ENCODE peak calls at places on chromosome 9, in seven cellular contexts. U, D, Z, P, E, I and O are unnamed samples.

GRCh38 chr9:92481029-92481633 is 1.2 kb downstream of the ASPN start:
- DNase-seq in I (no peak), P (no peak), U (no peak), Z (peak; percentile 22), D (no peak), E (no peak), O (no peak)

GRCh38 chr9:36877239-36877638 is 156.8 kb downstream of the PAX5 start:
- DNase-seq in I (no peak), E (no peak), Z (no peak), U (no peak), P (no peak), D (no peak), O (no peak)

GRCh38 chr9:34559616-34560546 is 29.6 kb downstream of the CNTFR start:
- DNase-seq in I (no peak), U (peak; percentile 59), P (no peak), D (no peak), E (no peak), Z (no peak), O (peak; percentile 68)

GRCh38 chr9:95107001-95107749 is 210.3 kb downstream of the FANCC start:
- DNase-seq in I (no peak), D (no peak), Z (no peak), E (no peak), P (no peak), U (peak; percentile 58), O (no peak)

GRCh38 chr9:20284601-20285289 is 337.6 kb downstream of the MLLT3 start:
- DNase-seq in I (no peak), Z (no peak), P (no peak), U (no peak), E (no peak), D (no peak), O (no peak)

GRCh38 chr9:130041648-130042405 is 1.2 kb downstream of the FNBP1 start:
- DNase-seq in I (peak; percentile 57), P (no peak), D (peak; percentile 17), U (peak; percentile 21), E (no peak), Z (peak; percentile 37), O (peak; percentile 47)

GRCh38 chr9:91159664-91160121 is 202.0 kb downstream of the AUH start:
- DNase-seq in I (peak; percentile 49), Z (peak; percentile 75), U (no peak), D (no peak), P (peak; percentile 49), E (peak; percentile 22), O (no peak)

GRCh38 chr9:127112056-127112455 is 10.4 kb downstream of the ANGPTL2 start:
- DNase-seq in Z (peak; percentile 97), D (no peak), E (no peak), I (peak; percentile 90), P (peak; percentile 98), U (no peak), O (no peak)

GRCh38 chr9:18037981-18038380 is 436.0 kb upstream of the ADAMTSL1 start:
- DNase-seq in P (no peak), I (no peak), D (no peak), Z (no peak), U (no peak), E (no peak), O (no peak)

GRCh38 chr9:76932778-76933177 is 26.9 kb upstream of the PRUNE2 start:
- DNase-seq in U (peak; percentile 18), P (no peak), I (no peak), Z (peak; percentile 11), E (no peak), D (no peak), O (no peak)

GRCh38 chr9:81801190-81801589 is 111.8 kb upstream of the TLE1 start:
- DNase-seq in D (no peak), Z (no peak), I (no peak), P (no peak), U (peak; percentile 51), E (no peak), O (peak; percentile 28)

GRCh38 chr9:114803459-114803858 is 2.4 kb downstream of the TNFSF15 start:
- DNase-seq in E (no peak), U (no peak), I (no peak), P (peak; percentile 31), Z (peak; percentile 35), D (no peak), O (no peak)

GRCh38 chr9:72586388-72587160 is 65.2 kb downstream of the TMC1 start:
- DNase-seq in D (no peak), P (no peak), Z (no peak), I (no peak), U (peak; percentile 90), E (no peak), O (peak; percentile 95)

GRCh38 chr9:87310827-87311564 is 186.7 kb upstream of the DAPK1 start:
- DNase-seq in P (no peak), D (no peak), U (no peak), E (no peak), I (no peak), Z (no peak), O (no peak)

GRCh38 chr9:34601883-34602570 is 9.9 kb downstream of the RPP25L start:
- DNase-seq in E (no peak), Z (peak; percentile 76), U (no peak), I (no peak), D (no peak), P (peak; percentile 55), O (no peak)

GRCh38 chr9:95029720-95030119 is 287.8 kb downstream of the FANCC start:
- DNase-seq in E (no peak), U (no peak), I (no peak), D (no peak), Z (no peak), P (no peak), O (no peak)

GRCh38 chr9:78971505-78971904 is 600.3 kb upstream of the TLE4 start:
- DNase-seq in D (no peak), P (no peak), Z (peak; percentile 32), E (no peak), I (no peak), U (no peak), O (no peak)

GRCh38 chr9:70110194-70111041 is 66.8 kb downstream of the MAMDC2 start:
- DNase-seq in Z (no peak), D (no peak), E (no peak), U (peak; percentile 83), I (no peak), P (no peak), O (peak; percentile 38)

DNA sequence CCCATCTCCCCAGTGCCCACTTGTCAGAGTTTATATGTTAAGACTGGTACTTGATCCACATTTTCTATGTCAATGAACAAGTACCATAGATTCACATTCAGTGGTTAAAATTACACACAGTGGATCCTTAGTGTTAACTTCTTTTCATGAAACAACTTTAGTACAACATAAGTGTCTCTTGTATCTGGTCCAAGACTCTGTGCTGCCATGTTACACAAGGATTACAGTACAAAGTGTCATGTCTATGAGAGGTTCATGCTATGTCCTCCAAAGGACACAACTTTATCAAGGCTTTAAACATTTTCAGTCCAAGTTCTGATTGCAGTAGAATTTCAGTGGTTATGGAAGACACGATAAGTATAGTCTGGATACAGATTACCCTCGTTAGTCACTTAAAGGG is 13.3 kb upstream of the VLDLR start:
- DNase-seq in D (no peak), E (no peak), I (no peak), U (no peak), P (no peak), Z (no peak), O (no peak)
- H3K23ac ChIP-seq in D (no peak overlapping the region), E (no peak overlapping the region), I (no peak overlapping the region), U (no peak overlapping the region), P (no peak overlapping the region), Z (no peak overlapping the region), O (no peak overlapping the region)

GRCh38 chr9:3825724-3826123 is 299.9 kb upstream of the RFX3 start:
- DNase-seq in I (no peak), Z (peak; percentile 22), E (no peak), U (no peak), D (no peak), P (peak; percentile 33), O (no peak)

GRCh38 chr9:3827175-3827574 is 301.4 kb upstream of the RFX3 start:
- DNase-seq in U (no peak), Z (no peak), P (no peak), E (peak; percentile 17), D (no peak), I (no peak), O (no peak)

GRCh38 chr9:3835393-3835792 is 309.6 kb upstream of the RFX3 start:
- DNase-seq in E (no peak), U (no peak), D (no peak), I (no peak), Z (peak; percentile 28), P (no peak), O (no peak)

GRCh38 chr9:3828495-3828894 is 302.7 kb upstream of the RFX3 start:
- DNase-seq in E (peak; percentile 19), I (no peak), D (no peak), Z (peak; percentile 33), P (no peak), U (peak; percentile 67), O (peak; percentile 50)

GRCh38 chr9:3830296-3830695 is 304.5 kb upstream of the RFX3 start:
- DNase-seq in P (no peak), U (no peak), Z (no peak), D (no peak), E (no peak), I (no peak), O (no peak)
- H3K23ac ChIP-seq in P (no peak overlapping the region), U (no peak overlapping the region), Z (no peak overlapping the region), D (no peak overlapping the region), E (no peak overlapping the region), I (no peak overlapping the region), O (no peak overlapping the region)

DNA sequence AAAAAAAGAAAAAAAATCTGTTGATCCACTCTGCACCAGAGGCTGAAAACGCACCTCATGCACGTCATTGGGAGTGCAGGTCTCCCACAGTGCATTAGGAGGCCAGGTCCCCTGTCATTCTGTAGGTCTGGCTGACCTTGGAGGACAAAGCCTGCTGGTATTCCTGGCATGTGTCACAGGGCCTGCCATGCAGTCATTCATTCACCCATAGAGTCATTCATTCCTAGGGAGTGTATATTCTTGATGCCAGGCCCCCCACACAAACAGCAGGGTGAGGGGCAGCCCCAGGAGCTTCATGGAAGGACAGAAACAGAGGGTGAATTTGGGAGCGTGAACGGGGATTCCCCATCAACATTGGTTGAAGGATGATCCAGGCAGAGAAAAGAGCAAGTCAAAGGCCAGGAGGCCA is 2.2 kb downstream of the GBGT1 start:
- DNase-seq in D (no peak), Z (no peak), I (no peak), P (no peak), U (no peak), E (no peak), O (no peak)
- H3K23ac ChIP-seq in D (no peak overlapping the region), Z (no peak overlapping the region), I (no peak overlapping the region), P (no peak overlapping the region), U (no peak overlapping the region), E (no peak overlapping the region), O (no peak overlapping the region)

DNA sequence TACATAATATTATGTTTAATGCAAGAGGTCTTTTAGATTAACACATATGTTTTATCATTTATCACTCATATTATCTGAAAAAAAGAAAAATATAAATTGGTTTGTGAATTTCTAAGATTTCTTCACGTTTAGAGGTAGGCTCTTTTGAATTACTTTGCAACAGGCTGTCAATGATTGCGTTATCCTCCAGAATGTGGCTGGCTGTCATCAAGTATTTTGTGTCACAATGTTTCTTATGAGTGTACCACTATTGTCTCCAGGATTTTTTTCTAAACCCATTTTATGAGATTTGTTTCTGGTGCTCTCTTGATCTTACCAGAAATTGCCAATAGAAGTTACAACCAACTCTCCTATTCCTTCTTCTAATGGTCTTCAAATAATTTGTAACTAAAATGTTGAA is 307.9 kb downstream of the DMAC1 start:
- DNase-seq in U (no peak), D (no peak), E (no peak), Z (no peak), P (no peak), I (no peak), O (no peak)
- H3K23ac ChIP-seq in U (no peak overlapping the region), D (no peak overlapping the region), E (no peak overlapping the region), Z (no peak overlapping the region), P (no peak overlapping the region), I (no peak overlapping the region), O (no peak overlapping the region)